ENCODE peak calls at places on chromosomes 13 and 19, in nine cellular contexts. S is heart right ventricle; P is GM12878; X is PC-3; Y is mucosa of descending colon; N is effector memory CD4-positive, alpha-beta T cell; F is hepatocyte; D is cardiac muscle cell; L is SK-N-SH. M is an unnamed sample.
A peak's percentile ranks its signal among the peaks of the same experiment; 100 is the strongest.

GRCh38 chr13:41268764-41269163 is 5.4 kb upstream of the MTRF1 start:
- DNase-seq in S (no peak), P (no peak), X (peak; percentile 28), Y (no peak), N (no peak), F (no peak), D (peak; percentile 23), L (no peak), M (peak; percentile 69)

GRCh38 chr13:25406377-25406776 is 34.6 kb downstream of the ATP8A2 start:
- DNase-seq in S (no peak), P (no peak), X (peak; percentile 4), Y (no peak), N (no peak), F (no peak), D (no peak), L (no peak), M (peak; percentile 36)

GRCh38 chr13:101570410-101570809 is 117.9 kb downstream of the ITGBL1 start:
- DNase-seq in S (no peak), P (no peak), X (peak; percentile 86), Y (no peak), N (no peak), F (no peak), D (no peak), L (no peak), M (no peak)

GRCh38 chr19:3670258-3670795 is 29.9 kb downstream of the PIP5K1C start:
- DNase-seq in S (peak; percentile 89), P (no peak), X (no peak), Y (no peak), N (no peak), F (peak; percentile 49), D (no peak), L (no peak), M (no peak)

GRCh38 chr19:3046621-3047306 is 15.5 kb downstream of the TLE5 start:
- DNase-seq in S (peak; percentile 44), P (no peak), X (no peak), Y (no peak), N (no peak), F (peak; percentile 71), D (peak; percentile 51), L (peak; percentile 77), M (peak; percentile 79)

GRCh38 chr13:112124100-112124499 is 57.2 kb downstream of the SOX1 start:
- DNase-seq in S (no peak), P (no peak), X (no peak), Y (no peak), N (no peak), F (no peak), D (no peak), L (no peak), M (no peak)

GRCh38 chr19:54254195-54254906 is 2.7 kb downstream of the LILRB5 start:
- DNase-seq in S (no peak), P (no peak), X (no peak), Y (no peak), N (no peak), F (no peak), D (no peak), L (no peak), M (peak; percentile 32)

GRCh38 chr19:41965127-41965526 is 6.0 kb upstream of the RABAC1 start:
- DNase-seq in S (no peak), P (no peak), X (no peak), Y (no peak), N (no peak), F (no peak), D (no peak), L (no peak), M (no peak)

GRCh38 chr13:35916186-35916585 is 215.0 kb downstream of the DCLK1 start:
- DNase-seq in S (no peak), P (no peak), X (no peak), Y (no peak), N (no peak), F (no peak), D (no peak), L (peak; percentile 30), M (no peak)

GRCh38 chr13:35920816-35921215 is 210.4 kb downstream of the DCLK1 start:
- DNase-seq in S (no peak), P (no peak), X (no peak), Y (no peak), N (no peak), F (no peak), D (no peak), L (no peak), M (no peak)

GRCh38 chr13:35917942-35918645 is 213.1 kb downstream of the DCLK1 start:
- DNase-seq in S (no peak), P (no peak), X (no peak), Y (no peak), N (no peak), F (no peak), D (no peak), L (no peak), M (no peak)

GRCh38 chr13:35914662-35915061 is 216.5 kb downstream of the DCLK1 start:
- DNase-seq in S (no peak), P (no peak), X (peak; percentile 16), Y (no peak), N (no peak), F (no peak), D (no peak), L (no peak), M (no peak)

DNA sequence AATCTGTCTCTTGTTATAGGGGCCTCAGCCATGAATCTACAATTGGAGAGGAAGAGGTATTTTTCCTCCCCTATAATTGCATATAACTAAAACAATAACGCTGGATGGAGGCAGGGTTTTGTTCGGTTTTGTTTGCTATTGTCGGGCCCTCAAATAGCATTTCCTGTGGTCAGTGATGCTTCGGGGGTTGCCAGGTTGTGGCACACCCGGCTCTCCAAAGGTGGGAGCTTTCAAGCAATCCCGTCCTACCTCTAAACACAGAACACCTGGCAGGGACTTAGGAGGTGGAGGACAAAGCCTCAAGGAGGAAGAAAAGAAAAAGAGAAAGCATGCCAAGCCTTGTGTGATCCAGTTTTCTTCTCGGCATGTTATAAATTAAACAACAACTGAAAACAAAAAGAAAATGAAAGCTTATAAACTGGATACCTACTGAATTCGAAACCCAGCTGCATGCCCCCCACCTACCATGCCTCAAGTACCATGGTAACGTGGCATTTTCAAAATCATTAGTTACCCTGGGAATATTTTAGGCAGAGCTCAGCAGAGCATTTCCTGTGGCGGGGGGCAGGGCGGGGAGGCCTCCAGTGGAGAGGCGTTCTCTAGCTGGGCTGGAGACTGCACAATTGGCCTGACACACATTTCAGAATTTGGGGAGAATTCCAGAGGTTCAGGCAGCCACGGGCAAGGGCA is 213.8 kb downstream of the DCLK1 start:
- DNase-seq in S (no peak), P (no peak), X (no peak), Y (no peak), N (no peak), F (no peak), D (no peak), L (no peak), M (peak; percentile 55)
- H3K4me1 ChIP-seq in S (no peaks in the 10 kb centered on the region), P (no peaks in the 10 kb centered on the region), X (peaks cover 3% of the 10 kb centered on the region), Y (no peaks in the 10 kb centered on the region), N (no peaks in the 10 kb centered on the region), F (no peaks in the 10 kb centered on the region), D (no peaks in the 10 kb centered on the region), L (peaks cover 4% of the 10 kb centered on the region), M (peaks cover 41% of the 10 kb centered on the region)

GRCh38 chr19:19426799-19427198 is 21.3 kb downstream of the GATAD2A start:
- DNase-seq in S (no peak), P (no peak), X (no peak), Y (no peak), N (no peak), F (no peak), D (no peak), L (no peak), M (no peak)

GRCh38 chr19:19427302-19427701 is 21.8 kb downstream of the GATAD2A start:
- DNase-seq in S (no peak), P (no peak), X (no peak), Y (no peak), N (no peak), F (no peak), D (no peak), L (no peak), M (no peak)

GRCh38 chr19:19426216-19426615 is 20.7 kb downstream of the GATAD2A start:
- DNase-seq in S (no peak), P (no peak), X (no peak), Y (no peak), N (no peak), F (no peak), D (no peak), L (no peak), M (no peak)

GRCh38 chr19:19423322-19423721 is 17.8 kb downstream of the GATAD2A start:
- DNase-seq in S (no peak), P (no peak), X (no peak), Y (no peak), N (no peak), F (no peak), D (no peak), L (no peak), M (no peak)

GRCh38 chr19:19425170-19425875 is 19.8 kb downstream of the GATAD2A start:
- DNase-seq in S (no peak), P (no peak), X (no peak), Y (no peak), N (no peak), F (no peak), D (no peak), L (no peak), M (no peak)
- H3K4me1 ChIP-seq in S (peaks cover 68% of the 10 kb centered on the region), P (peaks cover 12% of the 10 kb centered on the region), X (no peaks in the 10 kb centered on the region), Y (peaks cover 4% of the 10 kb centered on the region), N (peaks cover 27% of the 10 kb centered on the region), F (no peaks in the 10 kb centered on the region), D (no peaks in the 10 kb centered on the region), L (peaks cover 2% of the 10 kb centered on the region), M (peaks cover 33% of the 10 kb centered on the region)

DNA sequence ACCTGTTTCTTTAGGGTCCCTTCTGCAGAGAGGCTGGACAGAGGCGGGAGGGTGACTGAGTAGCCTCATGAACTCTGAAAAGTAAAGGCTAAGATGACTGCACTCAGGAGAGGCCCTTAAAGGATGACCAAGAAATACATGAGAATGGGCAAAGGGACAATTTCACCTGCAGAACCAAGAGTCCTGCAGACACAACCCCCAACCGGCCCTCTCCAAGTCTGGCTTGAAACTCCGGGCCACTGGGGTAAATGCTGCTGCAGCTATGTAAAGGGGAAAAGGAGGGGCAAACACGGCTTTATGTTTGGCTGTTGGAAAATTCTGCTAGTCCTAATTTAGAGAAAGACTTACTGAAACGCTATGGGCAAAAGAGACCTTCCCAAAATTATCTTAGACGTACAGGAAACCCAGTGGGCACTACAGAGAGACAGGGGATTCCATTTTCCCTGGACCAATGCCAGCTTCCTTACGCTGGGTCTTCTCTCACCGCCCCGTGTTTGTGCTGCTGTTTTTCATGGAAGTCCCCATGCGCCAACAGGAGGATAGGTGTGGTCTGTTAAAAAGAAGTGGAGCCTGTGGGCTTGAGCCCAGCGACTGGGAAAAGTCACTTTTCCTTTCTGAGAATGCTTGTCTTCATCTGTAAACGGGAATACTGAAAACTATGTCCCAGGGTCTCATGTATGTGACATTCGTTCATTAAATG is 10.6 kb downstream of the COL4A2 start:
- DNase-seq in S (no peak), P (no peak), X (no peak), Y (no peak), N (no peak), F (no peak), D (no peak), L (no peak), M (no peak)
- H3K4me1 ChIP-seq in S (peaks cover 90% of the 10 kb centered on the region), P (no peaks in the 10 kb centered on the region), X (peaks cover 28% of the 10 kb centered on the region), Y (no peaks in the 10 kb centered on the region), N (no peaks in the 10 kb centered on the region), F (peaks cover 5% of the 10 kb centered on the region), D (peaks cover 24% of the 10 kb centered on the region), L (peaks cover 10% of the 10 kb centered on the region), M (peaks cover 7% of the 10 kb centered on the region)

GRCh38 chr19:1611353-1611752 is 6.1 kb upstream of the UQCR11 start:
- DNase-seq in S (no peak), P (no peak), X (no peak), Y (no peak), N (no peak), F (no peak), D (no peak), L (no peak), M (no peak)

GRCh38 chr19:1613808-1614570 is 8.7 kb upstream of the UQCR11 start:
- DNase-seq in S (no peak), P (no peak), X (no peak), Y (no peak), N (no peak), F (no peak), D (no peak), L (no peak), M (no peak)

GRCh38 chr19:1610579-1610978 is 5.3 kb upstream of the UQCR11 start:
- DNase-seq in S (no peak), P (no peak), X (no peak), Y (no peak), N (no peak), F (no peak), D (no peak), L (no peak), M (no peak)

GRCh38 chr19:1609680-1610474 is 4.6 kb upstream of the UQCR11 start:
- DNase-seq in S (no peak), P (no peak), X (no peak), Y (no peak), N (no peak), F (no peak), D (no peak), L (no peak), M (no peak)

DNA sequence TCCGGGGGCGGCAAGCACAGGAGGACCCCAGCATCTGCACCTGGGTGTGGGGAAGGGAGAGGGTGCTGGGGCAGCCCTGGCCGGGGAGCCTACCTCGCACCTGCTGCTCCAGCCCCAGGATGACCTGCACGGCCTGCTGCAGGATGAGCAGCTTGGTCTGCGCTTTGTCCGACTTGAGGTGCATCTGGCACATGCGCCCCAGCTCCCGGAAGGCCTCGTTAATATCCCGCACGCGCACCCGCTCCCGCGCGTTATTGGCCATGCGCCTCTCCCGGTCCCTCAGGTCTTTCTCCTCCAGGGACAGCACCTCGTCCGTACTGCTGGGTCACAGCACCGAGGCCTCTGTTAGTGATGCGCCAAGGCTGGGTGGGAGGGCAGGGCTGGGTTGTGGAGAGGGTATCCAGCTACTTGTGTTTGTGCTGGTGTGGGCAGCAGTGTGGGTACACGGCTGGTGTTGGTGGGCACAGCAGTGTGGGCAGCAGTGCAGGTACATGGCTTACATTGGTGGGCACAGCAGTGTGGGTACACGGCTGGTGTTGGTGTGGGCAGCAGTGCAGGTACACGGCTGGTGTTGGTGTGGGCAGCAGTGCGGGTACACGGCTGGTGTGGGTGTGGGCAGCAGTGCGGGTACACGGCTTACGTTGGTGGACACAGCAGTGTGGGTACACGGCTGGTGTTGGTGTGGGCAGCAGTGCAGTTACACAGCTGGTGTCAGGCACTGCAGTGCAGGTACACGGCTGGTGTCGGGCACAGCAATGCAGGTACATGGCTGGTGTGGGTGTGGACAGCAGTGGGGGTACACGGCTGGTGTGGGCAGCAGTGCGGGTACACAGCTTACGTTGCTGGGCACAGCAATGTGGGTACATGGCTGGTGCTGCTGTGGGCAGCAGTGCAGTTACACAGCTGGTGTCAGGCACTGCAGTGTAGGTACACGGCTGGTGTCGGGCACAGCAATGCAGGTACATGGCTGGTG is 7.1 kb upstream of the UQCR11 start:
- DNase-seq in S (no peak), P (no peak), X (no peak), Y (no peak), N (no peak), F (no peak), D (no peak), L (no peak), M (no peak)
- H3K4me1 ChIP-seq in S (peaks cover 15% of the 10 kb centered on the region), P (no peaks in the 10 kb centered on the region), X (peaks cover 8% of the 10 kb centered on the region), Y (peaks cover 4% of the 10 kb centered on the region), N (peaks cover 23% of the 10 kb centered on the region), F (no peaks in the 10 kb centered on the region), D (no peaks in the 10 kb centered on the region), L (no peaks in the 10 kb centered on the region), M (no peaks in the 10 kb centered on the region)